ENCODE peak calls at places on chromosome 12, in four cellular contexts. W, D, Q and M are unnamed samples.

GRCh38 chr12:131747276-131747675 is 36.4 kb downstream of the SFSWAP start:
- DNase-seq in W (no peak), Q (no peak), D (no peak), M (no peak)

GRCh38 chr12:16303939-16304338 is 26.5 kb upstream of the SLC15A5 start:
- DNase-seq in D (no peak), Q (no peak), W (no peak), M (no peak)

GRCh38 chr12:3295648-3296408 is 195.2 kb upstream of the PRMT8 start:
- DNase-seq in Q (no peak), D (no peak), W (no peak), M (no peak)

GRCh38 chr12:128707488-128707887 is 116.3 kb downstream of the SLC15A4 start:
- DNase-seq in W (no peak), Q (no peak), D (no peak), M (no peak)

GRCh38 chr12:58364389-58365086 is 423.2 kb downstream of the ATP23 start:
- DNase-seq in Q (peak; percentile 100), W (no peak), D (peak; percentile 36), M (peak; percentile 99)

GRCh38 chr12:81998761-81999378 is 239.7 kb upstream of the PPFIA2 start:
- DNase-seq in W (no peak), Q (peak; percentile 89), D (peak; percentile 93), M (peak; percentile 77)

GRCh38 chr12:46998811-46999368 is 80.5 kb upstream of the PCED1B start:
- DNase-seq in W (no peak), D (no peak), Q (peak; percentile 94), M (peak; percentile 44)

GRCh38 chr12:1616233-1617066 is 12.6 kb upstream of the WNT5B start:
- DNase-seq in D (no peak), W (peak; percentile 80), Q (no peak), M (peak; percentile 63)

GRCh38 chr12:116133149-116133548 is 144.3 kb downstream of the MED13L start:
- DNase-seq in Q (no peak), W (no peak), D (no peak), M (no peak)

GRCh38 chr12:93178154-93178878 is 199.4 kb upstream of the NUDT4 start:
- DNase-seq in Q (no peak), D (no peak), W (no peak), M (no peak)

GRCh38 chr12:8911606-8912268 is 2.6 kb upstream of the PHC1 start:
- DNase-seq in D (no peak), Q (no peak), W (no peak), M (no peak)

GRCh38 chr12:107749094-107749493 is 11.8 kb downstream of the PRDM4 start:
- DNase-seq in Q (peak; percentile 31), D (no peak), W (no peak), M (no peak)

GRCh38 chr12:108337235-108338223 is 1.6 kb downstream of the CMKLR1 start:
- DNase-seq in Q (peak; percentile 6), D (no peak), W (no peak), M (no peak)

GRCh38 chr12:89552376-89552775 is 26.5 kb upstream of the POC1B start:
- DNase-seq in D (no peak), W (no peak), Q (peak; percentile 41), M (no peak)

GRCh38 chr12:1634590-1635191 is 5.7 kb downstream of the WNT5B start:
- DNase-seq in W (peak; percentile 47), Q (peak; percentile 57), D (no peak), M (peak; percentile 71)

GRCh38 chr12:2179953-2180736 is 127.4 kb downstream of the CACNA1C start:
- DNase-seq in W (peak; percentile 37), Q (peak; percentile 95), D (no peak), M (peak; percentile 87)

GRCh38 chr12:9349888-9350885 is 142.0 kb upstream of the PZP start:
- DNase-seq in D (no peak), Q (peak; percentile 32), W (no peak), M (no peak)

GRCh38 chr12:98345308-98345876 is 170.0 kb upstream of the TMPO start:
- DNase-seq in Q (no peak), D (peak; percentile 96), W (no peak), M (no peak)

GRCh38 chr12:92424338-92424737 is 278.5 kb upstream of the PLEKHG7 start:
- DNase-seq in Q (peak; percentile 54), D (no peak), W (no peak), M (no peak)

GRCh38 chr12:107275530-107275929 is 182.2 kb upstream of the CRY1 start:
- DNase-seq in Q (no peak), D (no peak), W (no peak), M (no peak)

GRCh38 chr12:87661770-87662402 is 367.3 kb downstream of the C12orf50 start:
- DNase-seq in D (no peak), W (no peak), Q (no peak), M (no peak)

GRCh38 chr12:12528361-12529092 is 34.1 kb downstream of the DUSP16 start:
- DNase-seq in Q (no peak), W (no peak), D (no peak), M (no peak)

GRCh38 chr12:111066744-111067437 is 146.5 kb upstream of the MYL2 start:
- DNase-seq in Q (no peak), D (no peak), W (no peak), M (no peak)

GRCh38 chr12:21940972-21941521 is at the start of gene ABCC9:
- DNase-seq in Q (peak; percentile 38), D (no peak), W (no peak), M (no peak)

GRCh38 chr12:110766311-110767154 is 23.8 kb upstream of the PPP1CC start:
- DNase-seq in D (no peak), Q (no peak), W (no peak), M (no peak)

GRCh38 chr12:49763006-49763591 is 21.7 kb downstream of the TMBIM6 start:
- DNase-seq in Q (peak; percentile 26), W (peak; percentile 50), D (no peak), M (no peak)

GRCh38 chr12:102095677-102096263 is 24.1 kb downstream of the NUP37 start:
- DNase-seq in D (no peak), W (no peak), Q (peak; percentile 17), M (peak; percentile 16)

GRCh38 chr12:49891012-49891411 is 12.7 kb downstream of the FAIM2 start:
- DNase-seq in Q (no peak), D (no peak), W (no peak), M (no peak)

GRCh38 chr12:116537149-116537904 is 21.9 kb upstream of the MAP1LC3B2 start:
- DNase-seq in D (no peak), W (no peak), Q (no peak), M (no peak)

GRCh38 chr12:39830862-39831520 is 211.4 kb upstream of the ABCD2 start:
- DNase-seq in W (no peak), D (no peak), Q (peak; percentile 8), M (no peak)

GRCh38 chr12:29700761-29701481 is 82.8 kb downstream of the TMTC1 start:
- DNase-seq in D (no peak), Q (peak; percentile 80), W (no peak), M (no peak)

GRCh38 chr12:12349711-12350665 is at the start of gene MANSC1:
- DNase-seq in D (no peak), Q (peak; percentile 40), W (peak; percentile 34), M (no peak)

GRCh38 chr12:93894391-93895095 is 217.4 kb downstream of the CRADD start:
- DNase-seq in W (peak; percentile 56), D (no peak), Q (peak; percentile 86), M (peak; percentile 70)

GRCh38 chr12:9706081-9706685 is 26.7 kb downstream of the CLECL1 start:
- DNase-seq in D (no peak), Q (peak; percentile 6), W (no peak), M (no peak)

GRCh38 chr12:124513297-124513867 is 54.0 kb downstream of the NCOR2 start:
- DNase-seq in W (no peak), Q (peak; percentile 62), D (no peak), M (no peak)
- H3K4me3 ChIP-seq in W (no peak overlapping the region), Q (no peak overlapping the region), D (peak overlapping the region; percentile 51), M (no peak overlapping the region)

GRCh38 chr12:65501093-65501621 is 222.7 kb downstream of the MSRB3 start:
- DNase-seq in Q (peak; percentile 55), D (no peak), W (peak; percentile 19), M (peak; percentile 49)

GRCh38 chr12:65501935-65502334 is 223.5 kb downstream of the MSRB3 start:
- DNase-seq in W (no peak), D (no peak), Q (no peak), M (no peak)

GRCh38 chr12:65497645-65498044 is 219.2 kb downstream of the MSRB3 start:
- DNase-seq in Q (no peak), W (no peak), D (no peak), M (no peak)

GRCh38 chr12:65499167-65499566 is 220.7 kb downstream of the MSRB3 start:
- DNase-seq in Q (no peak), W (no peak), D (no peak), M (no peak)

DNA sequence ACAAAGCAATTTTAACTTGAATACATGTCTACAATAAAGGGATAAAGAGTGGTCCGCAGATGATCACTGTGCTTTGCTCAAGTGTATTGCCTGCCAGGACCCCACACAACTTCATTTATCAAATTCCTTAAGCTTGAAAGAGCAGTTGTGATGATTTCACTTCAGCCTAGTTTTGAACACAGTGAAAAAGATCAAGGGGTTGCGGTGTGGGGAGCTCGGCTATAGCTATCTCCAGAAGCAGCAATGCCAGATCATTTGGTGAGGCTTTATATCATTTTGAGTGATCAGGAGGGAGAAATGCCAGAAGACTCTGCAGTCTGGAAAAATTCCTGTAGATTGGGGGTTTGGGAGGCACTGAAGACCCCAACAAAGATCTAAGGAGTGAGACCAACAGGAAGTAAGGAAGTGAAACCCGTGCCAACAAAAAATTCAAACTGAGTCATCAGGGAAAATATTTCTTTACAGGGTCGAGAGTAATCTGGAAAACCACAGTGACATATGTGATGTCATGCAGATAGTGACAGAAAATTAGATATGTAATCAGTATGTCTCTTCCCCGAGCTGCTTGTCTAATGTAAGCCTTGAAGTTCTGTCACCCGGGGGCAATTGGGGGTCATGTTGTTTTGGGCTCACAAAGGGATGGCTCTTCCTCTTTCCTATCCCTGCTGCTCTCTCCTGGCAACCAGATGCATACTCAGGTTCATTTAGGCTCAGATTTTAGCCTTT is 221.8 kb downstream of the MSRB3 start:
- DNase-seq in W (no peak), D (no peak), Q (peak; percentile 85), M (peak; percentile 52)
- TF ChIP-seq CTCF in W (no peak), D (no peak), Q (no peak), M (no peak)

DNA sequence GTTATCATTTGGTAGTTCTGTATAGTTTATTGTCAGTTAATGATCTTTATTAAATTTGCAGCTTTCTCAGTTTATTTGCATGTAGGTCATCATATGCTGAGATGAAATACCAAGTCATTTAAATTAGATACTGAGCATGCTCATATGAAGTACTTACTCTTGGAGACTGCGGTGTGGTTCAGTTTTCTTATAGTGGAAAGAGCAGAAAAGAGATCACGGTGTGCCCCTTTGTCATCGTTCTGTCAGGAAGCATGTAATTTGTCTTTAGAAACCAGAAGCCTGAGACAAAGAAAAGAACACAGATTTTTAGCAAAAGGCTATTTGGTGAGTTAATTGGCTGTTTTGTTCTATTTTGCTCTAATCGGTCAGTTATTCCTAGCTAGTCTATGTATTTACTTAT is 75.6 kb downstream of the PLEKHA5 start:
- DNase-seq in Q (no peak), W (no peak), D (no peak), M (no peak)
- H3K4me3 ChIP-seq in Q (no peak overlapping the region), W (no peak overlapping the region), D (no peak overlapping the region), M (peak overlapping the region; percentile 4)

GRCh38 chr12:53077030-53077429 is 2.2 kb downstream of the SPRYD3 start:
- DNase-seq in W (no peak), D (no peak), Q (no peak), M (no peak)

GRCh38 chr12:53078425-53079225 is 565 bp downstream of the SPRYD3 start:
- DNase-seq in W (no peak), D (no peak), Q (peak; percentile 35), M (no peak)

GRCh38 chr12:53076461-53076860 is 2.7 kb downstream of the SPRYD3 start:
- DNase-seq in W (no peak), Q (no peak), D (no peak), M (no peak)

GRCh38 chr12:53082637-53083036 is 3.4 kb upstream of the SPRYD3 start:
- DNase-seq in D (no peak), Q (no peak), W (no peak), M (no peak)

GRCh38 chr12:53079226-53080117 is at the start of gene SPRYD3:
- DNase-seq in W (peak; percentile 98), Q (peak; percentile 97), D (peak; percentile 81), M (peak; percentile 85)
- TF ChIP-seq CTCF in W (no peak), Q (no peak), D (no peak), M (no peak)